ENCODE peak calls at places on chromosomes 12 and 14, in seven cellular contexts. One of them, this sample, is unnamed.

GRCh38 chr12:85310025-85310424 is 30.0 kb downstream of the ALX1 start:
- DNase-seq in HS-5: no peak
- DNase-seq in NCI-H345: no peak
- DNase-seq in endodermal cell: no peak
- DNase-seq in GDM1: no peak
- DNase-seq in fibroblast of the conjunctiva: no peak
- DNase-seq in Right ventricle myocardium inferior: no peak
- DNase-seq in this sample: no peak

GRCh38 chr14:74347096-74347794 is 1.0 kb upstream of the VRTN start:
- DNase-seq in NCI-H345: no peak
- DNase-seq in GDM1: no peak
- DNase-seq in Right ventricle myocardium inferior: no peak
- DNase-seq in endodermal cell: peak
- DNase-seq in HS-5: no peak
- DNase-seq in fibroblast of the conjunctiva: no peak
- DNase-seq in this sample: no peak

GRCh38 chr14:77790566-77791224 is 9.2 kb upstream of the ADCK1 start:
- DNase-seq in HS-5: no peak
- DNase-seq in Right ventricle myocardium inferior: no peak
- DNase-seq in fibroblast of the conjunctiva: no peak
- DNase-seq in endodermal cell: no peak
- DNase-seq in GDM1: no peak
- DNase-seq in NCI-H345: no peak
- DNase-seq in this sample: no peak

GRCh38 chr14:59482471-59483331 is 1.5 kb downstream of the L3HYPDH start:
- DNase-seq in GDM1: no peak
- DNase-seq in Right ventricle myocardium inferior: no peak
- DNase-seq in fibroblast of the conjunctiva: peak
- DNase-seq in NCI-H345: peak
- DNase-seq in endodermal cell: no peak
- DNase-seq in HS-5: peak
- DNase-seq in this sample: no peak

GRCh38 chr14:96592591-96593388 is 90.6 kb downstream of the PAPOLA start:
- DNase-seq in Right ventricle myocardium inferior: no peak
- DNase-seq in endodermal cell: no peak
- DNase-seq in HS-5: no peak
- DNase-seq in fibroblast of the conjunctiva: peak
- DNase-seq in NCI-H345: no peak
- DNase-seq in GDM1: no peak
- DNase-seq in this sample: no peak

GRCh38 chr14:92563359-92563758 is 49.8 kb downstream of the RIN3 start:
- DNase-seq in NCI-H345: no peak
- DNase-seq in endodermal cell: no peak
- DNase-seq in fibroblast of the conjunctiva: no peak
- DNase-seq in GDM1: peak
- DNase-seq in Right ventricle myocardium inferior: no peak
- DNase-seq in HS-5: no peak
- DNase-seq in this sample: peak

GRCh38 chr12:80598004-80598606 is 109.3 kb upstream of the MYF6 start:
- DNase-seq in fibroblast of the conjunctiva: peak
- DNase-seq in endodermal cell: peak
- DNase-seq in Right ventricle myocardium inferior: no peak
- DNase-seq in HS-5: peak
- DNase-seq in NCI-H345: no peak
- DNase-seq in GDM1: no peak
- DNase-seq in this sample: no peak

GRCh38 chr14:35879654-35880249 is 53.6 kb downstream of the BRMS1L start:
- DNase-seq in GDM1: no peak
- DNase-seq in HS-5: no peak
- DNase-seq in fibroblast of the conjunctiva: no peak
- DNase-seq in endodermal cell: no peak
- DNase-seq in NCI-H345: peak
- DNase-seq in Right ventricle myocardium inferior: no peak
- DNase-seq in this sample: peak

GRCh38 chr12:52022841-52023181 is 16.1 kb downstream of the TAMALIN start:
- DNase-seq in NCI-H345: peak
- DNase-seq in HS-5: no peak
- DNase-seq in GDM1: peak
- DNase-seq in endodermal cell: peak
- DNase-seq in Right ventricle myocardium inferior: no peak
- DNase-seq in fibroblast of the conjunctiva: no peak
- DNase-seq in this sample: no peak

GRCh38 chr14:53663709-53664108 is 292.9 kb downstream of the BMP4 start:
- DNase-seq in endodermal cell: peak
- DNase-seq in fibroblast of the conjunctiva: no peak
- DNase-seq in Right ventricle myocardium inferior: peak
- DNase-seq in NCI-H345: no peak
- DNase-seq in HS-5: no peak
- DNase-seq in GDM1: no peak
- DNase-seq in this sample: no peak

GRCh38 chr12:30982413-30982812 is 55.9 kb downstream of the TSPAN11 start:
- DNase-seq in HS-5: no peak
- DNase-seq in Right ventricle myocardium inferior: no peak
- DNase-seq in NCI-H345: no peak
- DNase-seq in fibroblast of the conjunctiva: no peak
- DNase-seq in GDM1: no peak
- DNase-seq in endodermal cell: no peak
- DNase-seq in this sample: no peak

GRCh38 chr12:64175254-64175945 is 46.7 kb downstream of the KICS2 start:
- DNase-seq in Right ventricle myocardium inferior: no peak
- DNase-seq in fibroblast of the conjunctiva: no peak
- DNase-seq in HS-5: no peak
- DNase-seq in NCI-H345: no peak
- DNase-seq in endodermal cell: no peak
- DNase-seq in GDM1: no peak
- DNase-seq in this sample: no peak

GRCh38 chr14:103093856-103094405 is 594 bp upstream of the EXOC3L4 start:
- DNase-seq in GDM1: no peak
- DNase-seq in fibroblast of the conjunctiva: no peak
- DNase-seq in NCI-H345: no peak
- DNase-seq in HS-5: no peak
- DNase-seq in endodermal cell: no peak
- DNase-seq in Right ventricle myocardium inferior: peak
- DNase-seq in this sample: no peak

GRCh38 chr14:106269029-106269428 is 742.6 kb downstream of the TMEM121 start:
- DNase-seq in Right ventricle myocardium inferior: no peak
- DNase-seq in fibroblast of the conjunctiva: no peak
- DNase-seq in endodermal cell: no peak
- DNase-seq in HS-5: no peak
- DNase-seq in NCI-H345: no peak
- DNase-seq in GDM1: no peak
- DNase-seq in this sample: no peak

GRCh38 chr12:107748472-107748871 is 12.5 kb downstream of the PRDM4 start:
- DNase-seq in Right ventricle myocardium inferior: no peak
- DNase-seq in NCI-H345: no peak
- DNase-seq in HS-5: peak
- DNase-seq in fibroblast of the conjunctiva: peak
- DNase-seq in GDM1: no peak
- DNase-seq in endodermal cell: no peak
- DNase-seq in this sample: no peak

GRCh38 chr14:39382463-39382862 is 49.8 kb downstream of the FBXO33 start:
- DNase-seq in fibroblast of the conjunctiva: no peak
- DNase-seq in endodermal cell: no peak
- DNase-seq in Right ventricle myocardium inferior: no peak
- DNase-seq in HS-5: no peak
- DNase-seq in NCI-H345: no peak
- DNase-seq in GDM1: no peak
- DNase-seq in this sample: no peak

GRCh38 chr12:109863961-109864712 is 16.2 kb downstream of the GLTP start:
- DNase-seq in Right ventricle myocardium inferior: no peak
- DNase-seq in NCI-H345: no peak
- DNase-seq in GDM1: no peak
- DNase-seq in endodermal cell: no peak
- DNase-seq in fibroblast of the conjunctiva: no peak
- DNase-seq in HS-5: no peak
- DNase-seq in this sample: peak

GRCh38 chr14:99413172-99413571 is 67.5 kb downstream of the SETD3 start:
- DNase-seq in NCI-H345: no peak
- DNase-seq in fibroblast of the conjunctiva: no peak
- DNase-seq in Right ventricle myocardium inferior: no peak
- DNase-seq in GDM1: no peak
- DNase-seq in endodermal cell: no peak
- DNase-seq in HS-5: no peak
- DNase-seq in this sample: no peak

GRCh38 chr14:55373784-55374725 is 37.6 kb downstream of the ATG14 start:
- DNase-seq in endodermal cell: no peak
- DNase-seq in GDM1: no peak
- DNase-seq in HS-5: no peak
- DNase-seq in fibroblast of the conjunctiva: no peak
- DNase-seq in NCI-H345: no peak
- DNase-seq in Right ventricle myocardium inferior: no peak
- DNase-seq in this sample: no peak

GRCh38 chr12:130104596-130105253 is 57.5 kb upstream of the FZD10 start:
- DNase-seq in Right ventricle myocardium inferior: no peak
- DNase-seq in GDM1: no peak
- DNase-seq in fibroblast of the conjunctiva: no peak
- DNase-seq in HS-5: no peak
- DNase-seq in NCI-H345: peak
- DNase-seq in endodermal cell: peak
- DNase-seq in this sample: no peak

GRCh38 chr14:25411933-25412757 is 362.2 kb upstream of the STXBP6 start:
- DNase-seq in GDM1: no peak
- DNase-seq in NCI-H345: peak
- DNase-seq in Right ventricle myocardium inferior: no peak
- DNase-seq in endodermal cell: peak
- DNase-seq in fibroblast of the conjunctiva: no peak
- DNase-seq in HS-5: no peak
- DNase-seq in this sample: peak

GRCh38 chr12:122081697-122082221 is 3.2 kb downstream of the MLXIP start:
- DNase-seq in Right ventricle myocardium inferior: peak
- DNase-seq in GDM1: peak
- DNase-seq in fibroblast of the conjunctiva: no peak
- DNase-seq in NCI-H345: no peak
- DNase-seq in endodermal cell: no peak
- DNase-seq in HS-5: no peak
- DNase-seq in this sample: peak

GRCh38 chr12:690466-690865 is 27.2 kb upstream of the NINJ2 start:
- DNase-seq in Right ventricle myocardium inferior: no peak
- DNase-seq in fibroblast of the conjunctiva: no peak
- DNase-seq in NCI-H345: no peak
- DNase-seq in GDM1: no peak
- DNase-seq in endodermal cell: no peak
- DNase-seq in HS-5: no peak
- DNase-seq in this sample: no peak

GRCh38 chr12:124286414-124286813 is 8.5 kb upstream of the RFLNA start:
- DNase-seq in GDM1: no peak
- DNase-seq in NCI-H345: peak
- DNase-seq in endodermal cell: no peak
- DNase-seq in fibroblast of the conjunctiva: no peak
- DNase-seq in HS-5: no peak
- DNase-seq in Right ventricle myocardium inferior: no peak
- DNase-seq in this sample: no peak

GRCh38 chr12:118391424-118391823 is 15.1 kb downstream of the SUDS3 start:
- DNase-seq in endodermal cell: no peak
- DNase-seq in fibroblast of the conjunctiva: no peak
- DNase-seq in HS-5: no peak
- DNase-seq in Right ventricle myocardium inferior: no peak
- DNase-seq in GDM1: no peak
- DNase-seq in NCI-H345: no peak
- DNase-seq in this sample: no peak

GRCh38 chr12:80226576-80226975 is 127.2 kb downstream of the OTOGL start:
- DNase-seq in NCI-H345: no peak
- DNase-seq in endodermal cell: no peak
- DNase-seq in GDM1: no peak
- DNase-seq in Right ventricle myocardium inferior: no peak
- DNase-seq in HS-5: peak
- DNase-seq in fibroblast of the conjunctiva: no peak
- DNase-seq in this sample: peak

GRCh38 chr12:127550271-127550670 is 716.7 kb upstream of the TMEM132C start:
- DNase-seq in fibroblast of the conjunctiva: no peak
- DNase-seq in Right ventricle myocardium inferior: no peak
- DNase-seq in GDM1: no peak
- DNase-seq in HS-5: peak
- DNase-seq in NCI-H345: no peak
- DNase-seq in endodermal cell: no peak
- DNase-seq in this sample: no peak

GRCh38 chr12:45234134-45234865 is 18.4 kb downstream of the ANO6 start:
- DNase-seq in Right ventricle myocardium inferior: no peak
- DNase-seq in NCI-H345: no peak
- DNase-seq in HS-5: peak
- DNase-seq in GDM1: no peak
- DNase-seq in fibroblast of the conjunctiva: peak
- DNase-seq in endodermal cell: peak
- DNase-seq in this sample: peak

GRCh38 chr12:99975321-99975720 is 9.4 kb downstream of the ANKS1B start:
- DNase-seq in Right ventricle myocardium inferior: no peak
- DNase-seq in HS-5: no peak
- DNase-seq in endodermal cell: no peak
- DNase-seq in NCI-H345: no peak
- DNase-seq in GDM1: no peak
- DNase-seq in fibroblast of the conjunctiva: no peak
- DNase-seq in this sample: no peak

GRCh38 chr14:91755560-91755959 is 23.7 kb upstream of the CATSPERB start:
- DNase-seq in Right ventricle myocardium inferior: no peak
- DNase-seq in NCI-H345: no peak
- DNase-seq in endodermal cell: no peak
- DNase-seq in fibroblast of the conjunctiva: no peak
- DNase-seq in HS-5: peak
- DNase-seq in GDM1: no peak
- DNase-seq in this sample: no peak

GRCh38 chr14:91311284-91311662 is 66.8 kb upstream of the GPR68 start:
- DNase-seq in fibroblast of the conjunctiva: no peak
- DNase-seq in endodermal cell: no peak
- DNase-seq in HS-5: no peak
- DNase-seq in GDM1: peak
- DNase-seq in Right ventricle myocardium inferior: no peak
- DNase-seq in NCI-H345: no peak
- DNase-seq in this sample: no peak

GRCh38 chr12:121786441-121786825 is 7.1 kb downstream of the RHOF start:
- DNase-seq in fibroblast of the conjunctiva: no peak
- DNase-seq in endodermal cell: no peak
- DNase-seq in HS-5: peak
- DNase-seq in GDM1: no peak
- DNase-seq in NCI-H345: no peak
- DNase-seq in Right ventricle myocardium inferior: peak
- DNase-seq in this sample: no peak

GRCh38 chr12:56333197-56333678 is 562 bp downstream of the PAN2 start:
- DNase-seq in NCI-H345: no peak
- DNase-seq in endodermal cell: no peak
- DNase-seq in GDM1: no peak
- DNase-seq in fibroblast of the conjunctiva: no peak
- DNase-seq in Right ventricle myocardium inferior: no peak
- DNase-seq in HS-5: no peak
- DNase-seq in this sample: no peak

GRCh38 chr12:87317302-87317701 is 711.9 kb downstream of the C12orf50 start:
- DNase-seq in fibroblast of the conjunctiva: no peak
- DNase-seq in endodermal cell: no peak
- DNase-seq in HS-5: no peak
- DNase-seq in GDM1: no peak
- DNase-seq in Right ventricle myocardium inferior: no peak
- DNase-seq in NCI-H345: no peak
- DNase-seq in this sample: no peak

This sample was measured in Kasumi-1.